ENCODE peak calls at places on chromosomes 2 and 18, in nine cellular contexts. I is heart right ventricle, G is transverse colon, F is upper lobe of right lung, W is kidney, N is fibroblast of lung, Q is H9, Z is A549, A is mesendoderm. V is an unnamed sample.
A peak's percentile ranks its signal among the peaks of the same experiment; 100 is the strongest.

GRCh38 chr18:70671889-70672551 is 383.2 kb downstream of the SOCS6 start:
- DNase-seq in A (no peak), N (no peak), I (no peak), Z (no peak), F (no peak), W (no peak), G (no peak), Q (no peak), V (no peak)

GRCh38 chr18:40866013-40866644 is 1088.9 kb upstream of the PIK3C3 start:
- DNase-seq in A (peak; percentile 23), Q (peak; percentile 36), F (no peak), W (no peak), N (peak; percentile 51), I (no peak), G (no peak), Z (no peak), V (no peak)

GRCh38 chr2:216643986-216644662 is 10.9 kb downstream of the IGFBP2 start:
- DNase-seq in I (no peak), Z (no peak), G (no peak), N (peak; percentile 76), F (no peak), Q (no peak), W (no peak), A (peak; percentile 49), V (no peak)

GRCh38 chr2:210188755-210189154 is 17.5 kb upstream of the KANSL1L start:
- DNase-seq in F (no peak), N (no peak), W (no peak), Z (no peak), A (no peak), G (no peak), I (no peak), Q (no peak), V (no peak)

GRCh38 chr2:71604709-71605085 is 151.3 kb downstream of the DYSF start:
- DNase-seq in F (peak; percentile 36), Z (no peak), I (no peak), G (no peak), Q (peak; percentile 25), N (no peak), A (no peak), W (peak; percentile 26), V (no peak)

GRCh38 chr2:134173338-134174016 is 80.4 kb upstream of the MGAT5 start:
- DNase-seq in F (no peak), I (peak; percentile 67), Q (no peak), G (peak; percentile 77), Z (no peak), A (no peak), W (no peak), N (no peak), V (peak; percentile 75)

GRCh38 chr2:73185965-73186364 is 16.4 kb upstream of the NOTO start:
- DNase-seq in I (no peak), Z (no peak), G (no peak), F (no peak), A (no peak), Q (no peak), W (no peak), N (no peak), V (no peak)

GRCh38 chr2:108589786-108590185 is 55.5 kb downstream of the LIMS1 start:
- DNase-seq in W (no peak), A (no peak), G (no peak), Q (no peak), F (no peak), Z (no peak), N (peak; percentile 47), I (no peak), V (no peak)

GRCh38 chr18:36766836-36767235 is 62.0 kb downstream of the TPGS2 start:
- DNase-seq in Q (no peak), N (peak; percentile 15), W (no peak), F (no peak), G (no peak), Z (no peak), A (no peak), I (no peak), V (no peak)

GRCh38 chr18:6482198-6482977 is 67.7 kb upstream of the L3MBTL4 start:
- DNase-seq in N (peak; percentile 53), Z (peak; percentile 5), A (peak; percentile 90), Q (peak; percentile 90), G (peak; percentile 41), I (peak; percentile 54), F (peak; percentile 84), W (peak; percentile 92), V (peak; percentile 28)

GRCh38 chr18:2515408-2515807 is 55.9 kb downstream of the METTL4 start:
- DNase-seq in G (no peak), N (peak; percentile 96), F (no peak), A (no peak), Z (peak; percentile 15), I (no peak), W (no peak), Q (no peak), V (no peak)

GRCh38 chr2:72963423-72964145 is 46.3 kb downstream of the EMX1 start:
- DNase-seq in W (peak; percentile 52), I (no peak), F (no peak), G (no peak), N (no peak), A (peak; percentile 97), Z (no peak), Q (peak; percentile 91), V (no peak)

GRCh38 chr2:37317746-37318145 is 6.9 kb downstream of the PRKD3 start:
- DNase-seq in N (no peak), F (no peak), A (no peak), W (no peak), Q (no peak), G (no peak), Z (no peak), I (no peak), V (no peak)

GRCh38 chr2:37319754-37320609 is 4.7 kb downstream of the PRKD3 start:
- DNase-seq in Q (no peak), F (no peak), G (no peak), N (no peak), A (no peak), I (no peak), W (no peak), Z (no peak), V (no peak)

GRCh38 chr2:37316181-37316580 is 8.5 kb downstream of the PRKD3 start:
- DNase-seq in I (no peak), Z (no peak), G (no peak), N (no peak), A (no peak), F (no peak), Q (no peak), W (no peak), V (no peak)

GRCh38 chr2:37321029-37321682 is 3.5 kb downstream of the PRKD3 start:
- DNase-seq in Z (no peak), A (peak; percentile 55), I (no peak), Q (no peak), N (no peak), F (no peak), G (no peak), W (no peak), V (no peak)

GRCh38 chr2:37318401-37318800 is 6.2 kb downstream of the PRKD3 start:
- DNase-seq in W (no peak), Z (no peak), Q (no peak), I (no peak), A (no peak), F (no peak), N (peak; percentile 74), G (no peak), V (no peak)
- H3K4me1 ChIP-seq in W (no peaks in the 10 kb centered on the region), Z (peaks cover 6% of the 10 kb centered on the region), Q (peaks cover 5% of the 10 kb centered on the region), I (peaks cover 31% of the 10 kb centered on the region), A (peaks cover 11% of the 10 kb centered on the region), F (peaks cover 28% of the 10 kb centered on the region), N (peaks cover 5% of the 10 kb centered on the region), G (no peaks in the 10 kb centered on the region), V (no peaks in the 10 kb centered on the region)

GRCh38 chr2:197256771-197257170 is 53.8 kb downstream of the ANKRD44 start:
- DNase-seq in Q (no peak), I (no peak), W (no peak), N (no peak), G (no peak), A (no peak), F (no peak), Z (no peak), V (no peak)

GRCh38 chr2:197258580-197258979 is 52.0 kb downstream of the ANKRD44 start:
- DNase-seq in W (no peak), Z (no peak), F (no peak), Q (no peak), G (no peak), I (no peak), N (peak; percentile 65), A (no peak), V (no peak)

GRCh38 chr2:197254776-197255521 is 55.6 kb downstream of the ANKRD44 start:
- DNase-seq in F (no peak), G (no peak), Z (no peak), A (no peak), W (no peak), I (no peak), Q (no peak), N (no peak), V (no peak)

GRCh38 chr2:197255550-197255949 is 55.0 kb downstream of the ANKRD44 start:
- DNase-seq in G (peak; percentile 75), F (peak; percentile 83), I (peak; percentile 48), A (peak; percentile 44), Q (peak; percentile 54), Z (no peak), N (peak; percentile 58), W (peak; percentile 86), V (peak; percentile 51)

DNA sequence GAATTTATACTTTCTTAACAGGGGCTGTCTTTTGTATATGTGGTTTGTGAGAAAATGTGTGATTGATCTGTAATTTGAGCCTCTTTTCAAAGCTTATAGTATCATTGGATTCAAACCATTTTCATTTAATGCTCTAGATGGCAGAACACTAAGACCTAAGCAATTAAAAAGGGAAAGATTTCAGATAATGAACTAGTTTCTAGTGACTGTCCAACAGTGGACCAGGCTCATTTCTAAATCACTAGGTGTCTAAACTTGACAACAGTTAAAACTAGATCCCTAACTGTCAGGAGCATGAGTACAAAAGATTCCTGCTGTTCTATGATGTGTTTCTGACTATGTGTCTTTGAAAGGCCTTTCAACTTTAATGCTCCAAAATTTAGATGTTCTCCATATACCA is 54.6 kb downstream of the ANKRD44 start:
- DNase-seq in Z (no peak), A (no peak), F (no peak), G (no peak), Q (no peak), I (no peak), N (no peak), W (no peak), V (no peak)
- H3K4me1 ChIP-seq in Z (no peaks in the 10 kb centered on the region), A (no peaks in the 10 kb centered on the region), F (peaks cover 33% of the 10 kb centered on the region), G (peaks cover 14% of the 10 kb centered on the region), Q (no peaks in the 10 kb centered on the region), I (peaks cover 6% of the 10 kb centered on the region), N (no peaks in the 10 kb centered on the region), W (no peaks in the 10 kb centered on the region), V (peaks cover 3% of the 10 kb centered on the region)

GRCh38 chr2:43414586-43415125 is 181.2 kb downstream of the THADA start:
- DNase-seq in Q (no peak), N (no peak), Z (no peak), W (no peak), F (no peak), G (no peak), A (peak; percentile 45), I (no peak), V (no peak)
- H3K4me1 ChIP-seq in Q (peaks cover 2% of the 10 kb centered on the region), N (peaks cover 3% of the 10 kb centered on the region), Z (peaks cover 15% of the 10 kb centered on the region), W (peaks cover 24% of the 10 kb centered on the region), F (no peaks in the 10 kb centered on the region), G (no peaks in the 10 kb centered on the region), A (no peaks in the 10 kb centered on the region), I (peaks cover 54% of the 10 kb centered on the region), V (no peaks in the 10 kb centered on the region)

DNA sequence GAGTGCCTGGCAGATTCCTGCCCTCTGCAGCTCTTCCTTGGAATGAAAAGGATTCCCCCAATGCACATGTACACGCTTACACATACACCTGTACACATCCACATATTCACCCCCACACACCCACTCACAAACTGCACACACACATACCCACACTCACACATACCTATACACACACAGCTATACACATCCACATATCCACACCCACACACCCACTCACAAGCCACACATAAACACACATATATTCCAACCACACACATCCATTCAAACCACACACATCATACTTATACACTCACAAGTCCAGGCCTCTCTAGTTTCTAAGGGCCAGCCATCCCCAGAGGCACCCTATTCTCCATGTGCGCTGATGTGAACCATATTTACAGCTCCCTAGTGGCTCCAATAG is 9.5 kb downstream of the CYRIA start:
- DNase-seq in Z (no peak), W (no peak), A (no peak), N (no peak), Q (no peak), I (no peak), G (no peak), F (no peak), V (no peak)
- H3K4me1 ChIP-seq in Z (no peaks in the 10 kb centered on the region), W (no peaks in the 10 kb centered on the region), A (no peaks in the 10 kb centered on the region), N (peaks cover 13% of the 10 kb centered on the region), Q (peaks cover 2% of the 10 kb centered on the region), I (peaks cover 76% of the 10 kb centered on the region), G (peaks cover 30% of the 10 kb centered on the region), F (peaks cover 77% of the 10 kb centered on the region), V (peaks cover 8% of the 10 kb centered on the region)

V was measured in colonic mucosa.